ENCODE peak calls at places on chromosomes 2 and 18, in six cellular contexts. Z is A172; N is colonic mucosa; F is nucleus accumbens; R is H1; J is stimulated activated CD8-positive, alpha-beta memory T cell treated with anti-CD3 and anti-CD28 coated beads, Interleukin-12 subunit alpha, Interleukin-12 subunit beta, amount 100 ng/mL, for 1 hour. P is an unnamed sample.
A peak's percentile ranks its signal among the peaks of the same experiment; 100 is the strongest.

GRCh38 chr2:187093771-187094412 is 244.9 kb upstream of the ZSWIM2 start:
- DNase-seq in J (no peak), Z (peak; percentile 13), N (no peak), F (no peak), R (no peak), P (no peak)

GRCh38 chr2:137093116-137093515 is 327.8 kb downstream of the THSD7B start:
- DNase-seq in R (no peak), J (no peak), N (no peak), F (no peak), Z (no peak), P (no peak)

GRCh38 chr2:15942711-15943345 is 2.5 kb downstream of the MYCN start:
- DNase-seq in N (no peak), F (peak; percentile 27), R (no peak), Z (no peak), J (no peak), P (no peak)

GRCh38 chr2:42424033-42424432 is 63.0 kb upstream of the COX7A2L start:
- DNase-seq in R (no peak), Z (no peak), J (no peak), N (no peak), F (no peak), P (no peak)

GRCh38 chr2:159715451-159715850 is 3.1 kb downstream of the MARCHF7 start:
- DNase-seq in R (no peak), F (no peak), N (no peak), Z (no peak), J (no peak), P (no peak)

GRCh38 chr2:94994063-94994913 is 31.2 kb upstream of the MAL start:
- DNase-seq in Z (no peak), F (no peak), N (no peak), R (no peak), J (no peak), P (no peak)

GRCh38 chr2:239765911-239766310 is 259.2 kb downstream of the NDUFA10 start:
- DNase-seq in Z (no peak), F (no peak), N (no peak), R (no peak), J (no peak), P (no peak)

GRCh38 chr2:170716851-170717598 is 1.9 kb downstream of the SP5 start:
- DNase-seq in F (no peak), J (no peak), N (peak; percentile 41), Z (no peak), R (peak; percentile 58), P (no peak)

GRCh38 chr18:37669991-37670534 is 104.5 kb upstream of the CELF4 start:
- DNase-seq in F (no peak), J (no peak), R (no peak), Z (peak; percentile 38), N (no peak), P (no peak)

GRCh38 chr18:68376931-68377330 is 338.0 kb downstream of the TMX3 start:
- DNase-seq in F (no peak), R (no peak), Z (no peak), N (no peak), J (no peak), P (no peak)

GRCh38 chr18:7950380-7951143 is 383.4 kb downstream of the PTPRM start:
- DNase-seq in Z (peak; percentile 89), R (no peak), N (peak; percentile 36), F (no peak), J (no peak), P (no peak)

GRCh38 chr2:232672581-232672980 is 24.6 kb upstream of the GIGYF2 start:
- DNase-seq in Z (no peak), J (no peak), N (no peak), F (no peak), R (no peak), P (peak; percentile 17)

GRCh38 chr2:185892484-185892883 is 153.9 kb downstream of the FSIP2 start:
- DNase-seq in R (no peak), N (no peak), J (no peak), Z (no peak), F (no peak), P (no peak)